ENCODE peak calls at places on chromosome 1, in ten cellular contexts. J, N, D, A, B, Y, K, O, Q and T are unnamed samples.
A peak's percentile ranks its signal among the peaks of the same experiment; 100 is the strongest.

GRCh38 chr1:74771913-74772515 is 39.1 kb downstream of the TYW3 start:
- DNase-seq in B (no peak), N (peak; percentile 32), A (no peak), O (no peak), Y (peak; percentile 27), D (peak; percentile 70), K (no peak), J (no peak), Q (no peak), T (no peak)

GRCh38 chr1:109133815-109134214 is 19.9 kb downstream of the ELAPOR1 start:
- DNase-seq in Q (no peak), O (no peak), K (peak; percentile 33), N (peak; percentile 13), D (no peak), A (no peak), B (no peak), J (no peak), Y (no peak), T (no peak)

GRCh38 chr1:235588916-235589515 is 60.6 kb downstream of the GNG4 start:
- DNase-seq in K (no peak), O (no peak), N (no peak), D (peak; percentile 86), A (no peak), Y (no peak), Q (no peak), J (peak; percentile 35), B (no peak), T (no peak)

GRCh38 chr1:37890378-37891014 is 31.1 kb upstream of the MTF1 start:
- DNase-seq in D (peak; percentile 68), A (no peak), O (no peak), B (no peak), Y (peak; percentile 67), J (no peak), N (no peak), K (no peak), Q (no peak), T (no peak)

GRCh38 chr1:16172964-16173446 is 17.1 kb upstream of the EPHA2 start:
- DNase-seq in O (no peak), K (no peak), A (no peak), B (no peak), N (no peak), Q (no peak), D (peak; percentile 79), Y (no peak), J (no peak), T (no peak)

GRCh38 chr1:157955269-157955668 is 38.2 kb upstream of the KIRREL1 start:
- DNase-seq in K (no peak), J (no peak), D (no peak), A (no peak), Q (no peak), B (no peak), Y (no peak), N (no peak), O (no peak), T (no peak)

GRCh38 chr1:204448321-204448964 is 36.8 kb upstream of the PPP1R15B start:
- DNase-seq in Q (no peak), Y (no peak), B (no peak), N (no peak), K (no peak), J (no peak), D (peak; percentile 15), O (no peak), A (no peak), T (no peak)

GRCh38 chr1:109787211-109787844 is 23.6 kb upstream of the EPS8L3 start:
- DNase-seq in Q (no peak), A (peak; percentile 23), D (peak; percentile 45), B (peak; percentile 20), K (no peak), J (peak; percentile 7), Y (no peak), N (no peak), O (no peak), T (peak; percentile 57)

GRCh38 chr1:197980457-197980856 is 63.3 kb downstream of the LHX9 start:
- DNase-seq in O (no peak), K (no peak), N (no peak), D (no peak), B (no peak), J (no peak), Y (no peak), A (no peak), Q (no peak), T (no peak)

GRCh38 chr1:201391225-201391624 is 7.9 kb downstream of the LAD1 start:
- DNase-seq in K (no peak), O (no peak), J (no peak), Y (no peak), N (no peak), D (no peak), Q (no peak), A (no peak), B (no peak), T (no peak)

GRCh38 chr1:92538413-92539061 is 51.8 kb upstream of the GFI1 start:
- DNase-seq in N (no peak), A (no peak), K (no peak), B (no peak), D (peak; percentile 11), O (no peak), Y (peak; percentile 25), Q (no peak), J (no peak), T (no peak)

GRCh38 chr1:158334601-158335292 is 3.4 kb upstream of the CD1B start:
- DNase-seq in Q (no peak), N (no peak), A (no peak), J (no peak), B (no peak), K (no peak), Y (no peak), D (no peak), O (no peak), T (no peak)

DNA sequence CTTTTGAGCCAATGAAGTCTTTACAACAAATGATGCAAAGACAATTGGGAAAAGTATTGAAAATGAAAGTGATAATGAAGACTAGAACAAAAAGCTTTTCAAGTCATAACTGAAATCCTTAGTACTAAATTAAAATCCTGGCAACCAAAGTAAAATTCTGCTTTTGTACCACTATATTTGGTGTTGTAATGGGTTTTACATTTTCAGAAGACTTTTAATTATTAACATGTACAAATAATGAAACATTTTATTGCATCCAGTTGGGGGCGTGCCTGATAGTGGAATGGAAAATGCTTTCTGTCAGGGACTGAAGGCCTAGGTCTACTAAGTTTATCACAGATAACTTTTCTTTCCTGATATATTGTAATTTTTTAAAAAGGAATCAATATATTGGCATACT is 89.4 kb downstream of the SDCCAG8 start:
- DNase-seq in B (no peak), A (no peak), O (no peak), D (peak; percentile 21), Q (no peak), N (no peak), K (no peak), Y (no peak), J (no peak), T (no peak)
- TF ChIP-seq CTCF in B (no peak), A (no peak), O (no peak), D (no peak), Q (no peak), N (no peak), K (no peak), Y (no peak), J (no peak), T (no peak)

GRCh38 chr1:63924600-63924999 is 150.8 kb downstream of the ROR1 start:
- DNase-seq in O (no peak), B (no peak), J (no peak), N (no peak), Q (no peak), A (no peak), D (no peak), K (no peak), Y (no peak), T (no peak)
- TF ChIP-seq CTCF in O (no peak), B (no peak), J (no peak), N (no peak), Q (no peak), A (no peak), D (no peak), K (no peak), Y (no peak), T (no peak)

GRCh38 chr1:160117300-160117699 is 1.7 kb downstream of the ATP1A2 start:
- DNase-seq in N (no peak), Y (no peak), O (no peak), A (no peak), K (no peak), J (no peak), Q (no peak), D (no peak), B (no peak), T (no peak)

GRCh38 chr1:160118928-160119327 is 3.4 kb downstream of the ATP1A2 start:
- DNase-seq in O (no peak), Y (no peak), J (no peak), K (no peak), A (no peak), Q (no peak), B (no peak), D (no peak), N (no peak), T (no peak)

GRCh38 chr1:160117709-160118183 is 2.2 kb downstream of the ATP1A2 start:
- DNase-seq in K (peak; percentile 41), A (no peak), J (no peak), B (no peak), Q (no peak), O (no peak), Y (no peak), D (no peak), N (no peak), T (no peak)

GRCh38 chr1:160115545-160116276 is at the start of gene ATP1A2:
- DNase-seq in O (no peak), D (no peak), A (no peak), N (peak; percentile 66), Q (no peak), B (no peak), J (no peak), K (no peak), Y (no peak), T (no peak)

DNA sequence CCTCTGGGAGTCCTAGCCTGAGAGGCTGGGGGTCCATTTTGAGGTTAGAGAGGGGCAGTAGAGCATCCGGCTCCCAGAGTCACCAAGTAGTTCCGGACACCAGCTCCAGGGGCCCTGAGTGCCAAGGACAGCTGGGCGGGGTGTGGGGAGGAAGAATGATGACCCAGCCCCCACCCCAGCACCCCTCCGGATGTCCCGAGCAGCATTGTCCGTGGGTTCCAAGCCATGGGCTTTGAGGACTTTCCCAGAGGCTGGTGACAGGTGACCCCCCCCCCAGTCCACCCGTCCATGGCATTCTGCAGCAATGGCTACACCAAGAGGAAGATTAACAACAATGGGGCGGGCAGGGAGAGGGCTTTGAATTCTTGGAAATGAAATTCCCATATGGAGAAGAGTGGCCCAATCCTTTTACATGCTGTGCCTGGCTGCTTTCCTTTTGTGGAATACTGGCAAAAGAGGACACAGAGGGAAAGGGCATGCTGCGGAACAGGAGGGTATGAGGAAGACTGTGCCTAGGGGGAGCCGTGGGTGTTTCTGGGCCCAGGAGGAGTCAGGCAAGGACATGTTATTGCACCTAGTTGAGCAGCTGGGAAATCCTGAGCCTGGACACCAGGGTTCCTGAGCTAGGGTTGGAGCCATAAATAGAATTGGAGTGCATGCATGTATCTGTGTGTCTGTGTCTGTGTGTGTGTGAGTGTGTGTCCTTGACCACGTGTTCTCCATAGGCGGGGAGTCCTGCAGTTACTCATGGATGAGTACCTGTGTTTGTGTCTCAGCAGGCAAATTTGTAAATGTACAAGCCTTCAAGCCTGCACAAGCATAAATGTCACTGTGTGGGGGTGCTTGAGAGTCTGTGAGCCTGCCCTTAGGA is 953 bp downstream of the ATP1A2 start:
- DNase-seq in A (no peak), D (peak; percentile 49), Y (no peak), Q (no peak), O (peak; percentile 50), B (no peak), J (no peak), N (no peak), K (no peak), T (no peak)
- TF ChIP-seq CTCF in A (no peak), D (no peak), Y (no peak), Q (no peak), O (no peak), B (no peak), J (no peak), N (no peak), K (no peak), T (no peak)

GRCh38 chr1:161299347-161299746 is 10.4 kb downstream of the MPZ start:
- DNase-seq in A (no peak), Q (no peak), D (no peak), J (no peak), Y (no peak), O (no peak), K (no peak), N (no peak), B (no peak), T (no peak)
- TF ChIP-seq CTCF in A (no peak), Q (no peak), D (no peak), J (no peak), Y (no peak), O (no peak), K (no peak), N (no peak), B (no peak), T (no peak)